ENCODE peak calls at places on chromosomes 2 and 18, in ten cellular contexts. L is DMS153; R is lower lobe of right lung; Q is cardiac septum; P is stimulated activated effector memory CD8-positive, alpha-beta T cell treated with anti-CD3 and anti-CD28 coated beads, Interleukin-12 subunit alpha, Interleukin-12 subunit beta, amount 100 ng/mL, for 72 hours; S is activated effector memory CD4-positive, alpha-beta T cell treated with anti-CD3 and anti-CD28 coated beads, Interleukin-2, amount 50 U/mL, for 16 hours; H is Right ventricle myocardium inferior; B is T follicular helper cell; X is CD8-positive, alpha-beta memory T cell; N is activated CD8-positive, alpha-beta memory T cell treated with anti-CD3 and anti-CD28 coated beads for 24 hours. G is an unnamed sample.

GRCh38 chr2:222745836-222746559 is 74.5 kb downstream of the MOGAT1 start:
- DNase-seq in X (no peak), Q (no peak), B (no peak), L (no peak), S (no peak), N (no peak), R (no peak), P (no peak), H (no peak), G (no peak)

GRCh38 chr2:177783835-177784448 is 288.6 kb downstream of the PDE11A start:
- DNase-seq in Q (no peak), X (no peak), P (no peak), B (no peak), S (no peak), L (no peak), H (no peak), R (no peak), N (no peak), G (peak)

GRCh38 chr2:9112079-9112721 is 94.4 kb upstream of the ASAP2 start:
- DNase-seq in B (no peak), Q (no peak), N (no peak), P (no peak), H (no peak), X (no peak), R (no peak), L (no peak), S (no peak), G (no peak)

GRCh38 chr18:61992923-61993322 is 100.1 kb upstream of the RNF152 start:
- DNase-seq in Q (no peak), N (no peak), P (no peak), X (no peak), B (no peak), L (no peak), S (no peak), R (no peak), H (no peak), G (peak)

GRCh38 chr2:51505533-51505932 is 473.6 kb upstream of the NRXN1 start:
- DNase-seq in N (no peak), X (no peak), P (no peak), H (no peak), Q (no peak), B (no peak), S (no peak), L (no peak), R (no peak), G (no peak)

GRCh38 chr2:218229239-218229638 is 12.2 kb downstream of the ARPC2 start:
- DNase-seq in B (peak), R (no peak), S (peak), Q (no peak), N (no peak), L (no peak), X (no peak), P (no peak), H (no peak), G (peak)

GRCh38 chr2:158753561-158754302 is 41.4 kb upstream of the DAPL1 start:
- DNase-seq in N (no peak), S (no peak), Q (no peak), L (no peak), H (no peak), X (no peak), P (no peak), R (no peak), B (peak), G (peak)

GRCh38 chr2:63369146-63369545 is 219.1 kb downstream of the WDPCP start:
- DNase-seq in Q (no peak), N (no peak), P (no peak), H (no peak), B (no peak), L (no peak), X (no peak), R (no peak), S (no peak), G (no peak)

GRCh38 chr2:207148025-207148424 is 17.7 kb downstream of the KLF7 start:
- DNase-seq in Q (no peak), R (no peak), N (no peak), P (no peak), L (no peak), B (no peak), S (no peak), X (no peak), H (no peak), G (no peak)

GRCh38 chr2:29129586-29130281 is 14.5 kb downstream of the CLIP4 start:
- DNase-seq in H (no peak), S (no peak), L (no peak), P (no peak), R (no peak), X (no peak), Q (no peak), N (no peak), B (no peak), G (no peak)

GRCh38 chr2:217370391-217370790 is 510.5 kb upstream of the TNP1 start:
- DNase-seq in N (no peak), P (no peak), Q (no peak), H (no peak), R (no peak), S (no peak), X (no peak), L (no peak), B (no peak), G (peak)

GRCh38 chr18:57803119-57803969 is at the start of gene ATP8B1:
- DNase-seq in X (no peak), B (no peak), S (no peak), P (no peak), L (peak), H (peak), Q (peak), N (peak), R (peak), G (no peak)

GRCh38 chr18:23230688-23231087 is 95.4 kb downstream of the CABLES1 start:
- DNase-seq in S (no peak), X (no peak), H (no peak), Q (no peak), P (no peak), N (no peak), R (no peak), B (no peak), L (no peak), G (no peak)

GRCh38 chr2:74831693-74832530 is 2.0 kb upstream of the HK2 start:
- DNase-seq in N (no peak), Q (no peak), S (no peak), L (no peak), B (no peak), P (no peak), X (no peak), R (no peak), H (no peak), G (peak)

GRCh38 chr18:45197526-45197970 is 417.7 kb upstream of the SLC14A2 start:
- DNase-seq in B (no peak), R (no peak), X (no peak), N (no peak), L (no peak), S (no peak), H (no peak), Q (no peak), P (peak), G (no peak)

GRCh38 chr2:172394008-172394407 is 33.4 kb upstream of the ITGA6 start:
- DNase-seq in N (no peak), H (no peak), X (no peak), P (no peak), Q (no peak), R (no peak), L (no peak), B (no peak), S (no peak), G (peak)

GRCh38 chr2:105926960-105927678 is 182.4 kb downstream of the NCK2 start:
- DNase-seq in L (no peak), H (no peak), X (peak), Q (no peak), P (no peak), N (peak), B (peak), S (peak), R (no peak), G (no peak)

GRCh38 chr18:41647914-41648313 is 307.1 kb upstream of the PIK3C3 start:
- DNase-seq in S (no peak), L (no peak), B (no peak), N (no peak), X (no peak), H (no peak), Q (no peak), R (no peak), P (no peak), G (no peak)

GRCh38 chr2:160073284-160073888 is 11.0 kb upstream of the PLA2R1 start:
- DNase-seq in N (no peak), S (no peak), P (no peak), H (no peak), R (no peak), B (no peak), X (no peak), Q (no peak), L (no peak), G (no peak)